ENCODE peak calls at places on chromosomes 16 and 17, in four cellular contexts. N is heart left ventricle, S is kidney epithelial cell, F is PC-3. D is an unnamed sample. For H3K27me3, the result is how much of the 10 kb centered on the place peaks cover.

GRCh38 chr16:54204756-54205155 is 81.8 kb downstream of the IRX3 start:
- DNase-seq in N (no peak), S (no peak), F (no peak), D (no peak)

GRCh38 chr17:50397111-50397918 is at the start of gene LRRC59:
- DNase-seq in N (peak), S (peak), F (peak), D (peak)

GRCh38 chr17:41537614-41537954 is 9.5 kb upstream of the KRT19 start:
- DNase-seq in N (no peak), S (no peak), F (no peak), D (no peak)

GRCh38 chr17:79159926-79160325 is 85.3 kb downstream of the ENGASE start:
- DNase-seq in N (no peak), S (no peak), F (no peak), D (no peak)

GRCh38 chr17:60354223-60354622 is 37.7 kb downstream of the USP32 start:
- DNase-seq in N (no peak), S (no peak), F (peak), D (no peak)

GRCh38 chr17:64736804-64737492 is 74.8 kb upstream of the SMURF2 start:
- DNase-seq in N (peak), S (no peak), F (peak), D (no peak)

GRCh38 chr16:72013389-72013788 is 4.8 kb downstream of the DHODH start:
- DNase-seq in N (no peak), S (peak), F (no peak), D (no peak)

GRCh38 chr16:79509221-79509631 is 91.3 kb downstream of the MAF start:
- DNase-seq in N (peak), S (no peak), F (no peak), D (peak)

GRCh38 chr17:80408872-80409271 is 6.1 kb upstream of the ENDOV start:
- DNase-seq in N (no peak), S (no peak), F (no peak), D (peak)

GRCh38 chr17:45286286-45286685 is 24.4 kb upstream of the SPATA32 start:
- DNase-seq in N (no peak), S (no peak), F (no peak), D (peak)

GRCh38 chr17:14211778-14212177 is 24.9 kb downstream of the CDRT15 start:
- DNase-seq in N (no peak), S (no peak), F (no peak), D (peak)

GRCh38 chr17:18323007-18323406 is 7.9 kb downstream of the SMCR8 start:
- DNase-seq in N (no peak), S (no peak), F (peak), D (peak)

GRCh38 chr17:8153550-8153956 is 1.3 kb upstream of the PER1 start:
- DNase-seq in N (peak), S (peak), F (peak), D (peak)

GRCh38 chr17:8153957-8154607 is 1.9 kb upstream of the PER1 start:
- DNase-seq in N (peak), S (peak), F (peak), D (peak)

GRCh38 chr17:8151641-8152111 is 528 bp downstream of the PER1 start:
- DNase-seq in N (peak), S (no peak), F (peak), D (no peak)

GRCh38 chr17:8152112-8152775 is at the start of gene PER1:
- DNase-seq in N (peak), S (peak), F (peak), D (peak)

GRCh38 chr17:8152981-8153549 is 861 bp upstream of the PER1 start:
- DNase-seq in N (no peak), S (no peak), F (no peak), D (peak)
- H3K4me3 ChIP-seq in N (peak), S (no peak), F (no peak), D (no peak)

GRCh38 chr17:34588266-34588665 is 8.9 kb downstream of the TMEM132E start:
- DNase-seq in N (no peak), S (no peak), F (peak), D (no peak)

GRCh38 chr17:34586346-34586846 is 7.0 kb downstream of the TMEM132E start:
- DNase-seq in N (no peak), S (no peak), F (no peak), D (no peak)

GRCh38 chr17:34584805-34585416 is 5.5 kb downstream of the TMEM132E start:
- DNase-seq in N (no peak), S (no peak), F (peak), D (peak)

GRCh38 chr17:34589120-34589965 is 10.0 kb downstream of the TMEM132E start:
- DNase-seq in N (no peak), S (no peak), F (no peak), D (no peak)
- H3K27me3 ChIP-seq in N (half or more), S (under half), F (under half), D (under half)

GRCh38 chr17:28119560-28119959 is 77.1 kb downstream of the NLK start:
- DNase-seq in N (no peak), S (no peak), F (no peak), D (no peak)
- H3K4me3 ChIP-seq in N (no peak), S (no peak), F (no peak), D (no peak)

DNA sequence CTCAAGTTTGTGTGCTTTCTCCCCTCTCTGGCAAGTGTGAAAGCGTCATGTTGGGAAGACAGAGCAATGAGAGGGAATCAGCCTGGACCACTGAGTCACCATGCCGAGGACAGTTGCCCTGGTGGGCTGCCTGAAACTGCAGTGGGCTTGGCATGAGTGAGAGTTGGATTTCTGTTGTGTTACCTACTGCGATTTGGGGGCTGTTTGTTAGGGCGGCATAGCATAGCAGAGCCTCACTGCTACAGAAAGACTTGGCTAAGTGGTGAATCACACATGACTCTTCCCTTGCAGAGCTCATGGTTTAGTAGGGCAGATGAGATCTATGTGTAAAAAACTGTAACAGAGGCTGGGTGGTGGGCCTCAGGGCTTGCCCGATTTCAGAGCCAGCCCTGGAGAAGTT is 324.6 kb downstream of the C16orf95 start:
- DNase-seq in N (no peak), S (no peak), F (peak), D (no peak)
- H3K27me3 ChIP-seq in N (under half), S (under half), F (under half), D (under half)

DNA sequence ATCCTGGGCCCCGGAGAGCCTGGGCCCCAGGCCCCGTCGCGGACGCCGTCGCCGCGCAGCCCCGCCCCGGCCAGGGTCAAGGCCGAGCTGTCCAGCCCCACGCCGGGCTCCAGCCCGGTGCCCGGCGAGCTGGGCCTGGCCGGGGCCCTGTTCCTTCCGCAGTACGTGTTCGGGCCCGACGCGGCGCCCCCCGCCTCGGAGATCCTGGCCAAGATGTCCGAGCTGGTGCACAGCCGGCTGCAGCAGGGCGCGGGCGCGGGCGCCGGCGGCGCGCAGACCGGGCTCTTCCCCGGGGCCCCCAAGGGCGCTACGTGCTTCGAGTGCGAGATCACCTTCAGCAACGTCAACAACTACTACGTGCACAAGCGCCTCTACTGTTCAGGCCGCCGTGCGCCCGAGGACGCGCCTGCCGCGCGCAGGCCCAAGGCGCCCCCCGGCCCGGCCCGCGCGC is 36.8 kb upstream of the ZC3H18 start:
- DNase-seq in N (no peak), S (no peak), F (peak), D (no peak)
- H3K4me3 ChIP-seq in N (peak), S (peak), F (peak), D (peak)

GRCh38 chr17:49229076-49229804 is 1.3 kb downstream of the PHOSPHO1 start:
- DNase-seq in N (no peak), S (no peak), F (no peak), D (peak)
- H3K27me3 ChIP-seq in N (under half), S (half or more), F (under half), D (half or more)

GRCh38 chr17:58706351-58707140 is 14.1 kb downstream of the RAD51C start:
- DNase-seq in N (no peak), S (no peak), F (no peak), D (no peak)
- H3K4me3 ChIP-seq in N (no peak), S (no peak), F (no peak), D (no peak)

GRCh38 chr16:89398924-89399323 is 91.4 kb downstream of the ANKRD11 start:
- DNase-seq in N (no peak), S (no peak), F (no peak), D (no peak)
- H3K27me3 ChIP-seq in N (under half), S (under half), F (under half), D (under half)

DNA sequence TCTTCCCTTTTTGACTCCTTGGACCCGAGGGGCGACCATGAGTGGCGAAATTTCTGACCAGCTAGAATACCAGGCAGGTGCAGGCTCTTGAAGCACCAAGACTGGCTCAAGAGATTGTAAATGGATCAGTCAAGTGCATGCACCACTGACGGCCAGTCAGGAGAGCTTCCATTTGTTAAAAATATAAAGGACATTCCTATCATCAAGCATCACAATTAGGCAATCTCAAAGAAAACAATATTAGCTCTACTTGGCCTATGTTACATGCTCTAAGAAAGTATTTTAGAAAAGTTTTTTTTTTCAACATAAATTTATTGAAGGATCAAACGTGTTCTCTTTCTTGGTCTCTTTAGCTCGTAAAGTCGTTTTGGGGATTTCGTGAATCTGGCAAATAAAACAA is 1.5 kb upstream of the PRKCA start:
- DNase-seq in N (no peak), S (no peak), F (no peak), D (no peak)
- H3K4me3 ChIP-seq in N (no peak), S (no peak), F (peak), D (no peak)